ENCODE peak calls at places on chromosomes 12 and 14, in six cellular contexts. One of them, this sample, is unnamed.
A peak's percentile ranks its signal among the peaks of the same experiment; 100 is the strongest.

GRCh38 chr12:81043979-81044740 is 33.7 kb upstream of the ACSS3 start:
- DNase-seq in CD8-positive, alpha-beta T cell: no peak
- DNase-seq in left lung: no peak
- DNase-seq in Calu3: no peak
- DNase-seq in HFFc6: no peak
- DNase-seq in fibroblast of lung: no peak
- DNase-seq in this sample: no peak

GRCh38 chr12:38282886-38283285 is 33.7 kb upstream of the ALG10B start:
- DNase-seq in CD8-positive, alpha-beta T cell: no peak
- DNase-seq in left lung: no peak
- DNase-seq in Calu3: peak; percentile 34
- DNase-seq in HFFc6: peak; percentile 0
- DNase-seq in fibroblast of lung: no peak
- DNase-seq in this sample: no peak

GRCh38 chr14:87430810-87431209 is 562.2 kb downstream of the GALC start:
- DNase-seq in CD8-positive, alpha-beta T cell: no peak
- DNase-seq in left lung: no peak
- DNase-seq in Calu3: no peak
- DNase-seq in HFFc6: no peak
- DNase-seq in fibroblast of lung: peak; percentile 58
- DNase-seq in this sample: no peak

GRCh38 chr12:111434680-111435338 is 29.1 kb downstream of the SH2B3 start:
- DNase-seq in CD8-positive, alpha-beta T cell: peak; percentile 70
- DNase-seq in left lung: no peak
- DNase-seq in Calu3: no peak
- DNase-seq in HFFc6: peak; percentile 67
- DNase-seq in fibroblast of lung: peak; percentile 63
- DNase-seq in this sample: no peak

GRCh38 chr12:22334696-22335290 is at the start of gene ST8SIA1:
- DNase-seq in CD8-positive, alpha-beta T cell: peak; percentile 25
- DNase-seq in left lung: peak; percentile 72
- DNase-seq in Calu3: no peak
- DNase-seq in HFFc6: no peak
- DNase-seq in fibroblast of lung: peak; percentile 38
- DNase-seq in this sample: no peak

GRCh38 chr12:26058818-26059217 is 66.0 kb downstream of the BHLHE41 start:
- DNase-seq in CD8-positive, alpha-beta T cell: no peak
- DNase-seq in left lung: no peak
- DNase-seq in Calu3: no peak
- DNase-seq in HFFc6: no peak
- DNase-seq in fibroblast of lung: no peak
- DNase-seq in this sample: no peak

GRCh38 chr12:75592638-75593335 is 81.4 kb upstream of the KRR1 start:
- DNase-seq in CD8-positive, alpha-beta T cell: no peak
- DNase-seq in left lung: no peak
- DNase-seq in Calu3: no peak
- DNase-seq in HFFc6: no peak
- DNase-seq in fibroblast of lung: no peak
- DNase-seq in this sample: no peak

GRCh38 chr14:80996049-80996901 is 40.9 kb downstream of the TSHR start:
- DNase-seq in CD8-positive, alpha-beta T cell: no peak
- DNase-seq in left lung: no peak
- DNase-seq in Calu3: peak; percentile 31
- DNase-seq in HFFc6: peak; percentile 88
- DNase-seq in fibroblast of lung: peak; percentile 89
- DNase-seq in this sample: peak; percentile 57

GRCh38 chr12:114625294-114625851 is 58.6 kb downstream of the TBX3 start:
- DNase-seq in CD8-positive, alpha-beta T cell: no peak
- DNase-seq in left lung: no peak
- DNase-seq in Calu3: peak; percentile 45
- DNase-seq in HFFc6: peak; percentile 81
- DNase-seq in fibroblast of lung: peak; percentile 80
- DNase-seq in this sample: peak; percentile 39

GRCh38 chr14:51825926-51826325 is 34.5 kb upstream of the GNG2 start:
- DNase-seq in CD8-positive, alpha-beta T cell: no peak
- DNase-seq in left lung: no peak
- DNase-seq in Calu3: no peak
- DNase-seq in HFFc6: no peak
- DNase-seq in fibroblast of lung: no peak
- DNase-seq in this sample: no peak

GRCh38 chr12:55816876-55817351 is 610 bp downstream of the SARNP start:
- DNase-seq in CD8-positive, alpha-beta T cell: no peak
- DNase-seq in left lung: no peak
- DNase-seq in Calu3: no peak
- DNase-seq in HFFc6: no peak
- DNase-seq in fibroblast of lung: no peak
- DNase-seq in this sample: no peak

GRCh38 chr14:100524933-100525243 is 62.3 kb downstream of the BEGAIN start:
- DNase-seq in CD8-positive, alpha-beta T cell: no peak
- DNase-seq in left lung: peak; percentile 63
- DNase-seq in Calu3: no peak
- DNase-seq in HFFc6: no peak
- DNase-seq in fibroblast of lung: peak; percentile 9
- DNase-seq in this sample: no peak

GRCh38 chr12:76085159-76085868 is 829 bp upstream of the NAP1L1 start:
- DNase-seq in CD8-positive, alpha-beta T cell: peak; percentile 36
- DNase-seq in left lung: no peak
- DNase-seq in Calu3: no peak
- DNase-seq in HFFc6: peak; percentile 14
- DNase-seq in fibroblast of lung: no peak
- DNase-seq in this sample: no peak

DNA sequence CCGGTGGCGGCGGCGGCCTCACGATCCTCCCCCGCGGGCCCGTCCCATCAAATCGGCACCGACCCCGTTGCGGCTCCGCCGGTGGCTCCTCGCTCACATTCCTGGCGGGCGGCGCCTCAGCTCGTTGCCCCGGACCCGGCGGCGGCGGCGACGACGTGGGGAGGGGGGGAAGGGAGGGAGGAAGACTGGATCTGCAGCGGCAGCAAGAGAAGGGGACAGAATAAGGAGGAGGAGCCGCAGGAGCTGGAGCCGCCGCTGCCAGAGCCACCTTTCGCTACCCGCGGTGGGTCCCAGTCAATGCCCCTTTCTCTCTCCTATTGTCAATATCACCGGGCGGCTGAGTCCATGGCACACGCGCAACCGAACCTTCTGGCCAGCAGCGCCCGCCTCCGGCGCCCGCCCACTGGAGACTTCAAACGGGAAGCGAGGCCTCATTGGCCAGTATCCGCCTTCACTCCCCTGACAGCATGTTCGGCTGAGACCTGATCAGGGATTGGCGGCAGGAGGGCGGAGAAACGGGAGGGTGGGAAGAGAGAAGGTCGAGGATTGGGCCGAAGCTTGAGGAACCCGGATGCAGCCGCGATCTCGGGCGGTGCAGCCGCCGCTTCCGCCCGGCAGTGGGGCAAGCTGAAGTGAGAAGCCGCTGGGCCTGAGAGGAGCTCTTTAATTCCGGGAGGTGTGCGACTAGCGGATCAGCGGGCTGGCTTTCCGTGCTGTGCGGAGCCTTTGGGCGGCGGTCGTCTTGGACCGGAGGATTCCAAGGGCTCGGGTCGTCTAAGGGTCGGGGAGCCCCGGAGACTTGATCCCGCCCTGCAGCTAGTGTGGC is at the start of gene PPP2R5E:
- DNase-seq in CD8-positive, alpha-beta T cell: peak; percentile 97
- DNase-seq in left lung: peak; percentile 96
- DNase-seq in Calu3: peak; percentile 96
- DNase-seq in HFFc6: peak; percentile 99
- DNase-seq in fibroblast of lung: peak; percentile 99
- DNase-seq in this sample: peak; percentile 96
- TF ChIP-seq CTCF in CD8-positive, alpha-beta T cell: no peak
- TF ChIP-seq CTCF in left lung: no peak
- TF ChIP-seq CTCF in Calu3: no peak
- TF ChIP-seq CTCF in HFFc6: no peak
- TF ChIP-seq CTCF in fibroblast of lung: no peak
- TF ChIP-seq CTCF in this sample: no peak

GRCh38 chr14:20683896-20684661 is at the start of gene RNASE4:
- DNase-seq in CD8-positive, alpha-beta T cell: peak; percentile 69
- DNase-seq in left lung: peak; percentile 93
- DNase-seq in Calu3: peak; percentile 80
- DNase-seq in HFFc6: peak; percentile 97
- DNase-seq in fibroblast of lung: peak; percentile 90
- DNase-seq in this sample: no peak
- TF ChIP-seq CTCF in CD8-positive, alpha-beta T cell: no peak
- TF ChIP-seq CTCF in left lung: no peak
- TF ChIP-seq CTCF in Calu3: no peak
- TF ChIP-seq CTCF in HFFc6: no peak
- TF ChIP-seq CTCF in fibroblast of lung: no peak
- TF ChIP-seq CTCF in this sample: no peak

DNA sequence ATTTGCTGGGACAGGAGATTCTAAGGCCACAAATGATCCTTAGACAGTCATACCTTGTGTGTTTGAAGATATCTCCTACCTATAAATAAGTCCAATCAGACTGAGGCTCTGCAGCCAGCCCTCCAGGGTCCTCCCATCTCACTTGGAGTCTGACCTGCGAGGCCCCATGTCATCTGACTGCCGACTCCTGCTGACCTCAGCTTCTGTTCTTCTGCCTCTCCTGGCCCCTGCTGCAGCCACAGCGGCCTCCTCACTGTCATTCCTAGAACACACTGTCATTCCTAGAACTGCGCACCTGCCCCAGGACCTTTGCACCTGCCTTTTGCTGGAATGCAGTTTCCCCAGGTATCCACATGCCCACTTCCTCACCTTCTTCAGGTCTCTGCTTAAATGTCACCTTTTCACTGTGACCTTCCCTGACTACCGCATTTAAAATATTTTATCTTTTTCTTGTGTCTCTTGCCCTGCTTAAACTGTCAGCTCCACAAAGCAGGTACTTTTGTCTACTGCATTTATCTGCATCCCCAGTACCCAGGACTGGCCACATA is 56.5 kb upstream of the RIN3 start:
- DNase-seq in CD8-positive, alpha-beta T cell: no peak
- DNase-seq in left lung: no peak
- DNase-seq in Calu3: no peak
- DNase-seq in HFFc6: no peak
- DNase-seq in fibroblast of lung: no peak
- DNase-seq in this sample: no peak
- TF ChIP-seq CTCF in CD8-positive, alpha-beta T cell: no peak
- TF ChIP-seq CTCF in left lung: no peak
- TF ChIP-seq CTCF in Calu3: no peak
- TF ChIP-seq CTCF in HFFc6: peak; percentile 29
- TF ChIP-seq CTCF in fibroblast of lung: no peak
- TF ChIP-seq CTCF in this sample: no peak

GRCh38 chr12:53176750-53177149 is 3.8 kb upstream of the ZNF740 start:
- DNase-seq in CD8-positive, alpha-beta T cell: no peak
- DNase-seq in left lung: no peak
- DNase-seq in Calu3: no peak
- DNase-seq in HFFc6: no peak
- DNase-seq in fibroblast of lung: no peak
- DNase-seq in this sample: no peak

GRCh38 chr12:53171725-53172329 is 8.7 kb upstream of the ZNF740 start:
- DNase-seq in CD8-positive, alpha-beta T cell: no peak
- DNase-seq in left lung: no peak
- DNase-seq in Calu3: no peak
- DNase-seq in HFFc6: no peak
- DNase-seq in fibroblast of lung: no peak
- DNase-seq in this sample: no peak

GRCh38 chr12:53173085-53173715 is 7.3 kb upstream of the ZNF740 start:
- DNase-seq in CD8-positive, alpha-beta T cell: no peak
- DNase-seq in left lung: no peak
- DNase-seq in Calu3: no peak
- DNase-seq in HFFc6: peak; percentile 64
- DNase-seq in fibroblast of lung: no peak
- DNase-seq in this sample: no peak

GRCh38 chr12:53172352-53172751 is 8.2 kb upstream of the ZNF740 start:
- DNase-seq in CD8-positive, alpha-beta T cell: no peak
- DNase-seq in left lung: no peak
- DNase-seq in Calu3: no peak
- DNase-seq in HFFc6: peak; percentile 61
- DNase-seq in fibroblast of lung: peak; percentile 46
- DNase-seq in this sample: no peak

GRCh38 chr12:53174881-53175491 is 5.5 kb upstream of the ZNF740 start:
- DNase-seq in CD8-positive, alpha-beta T cell: no peak
- DNase-seq in left lung: no peak
- DNase-seq in Calu3: no peak
- DNase-seq in HFFc6: peak; percentile 48
- DNase-seq in fibroblast of lung: peak; percentile 35
- DNase-seq in this sample: no peak
- TF ChIP-seq CTCF in CD8-positive, alpha-beta T cell: no peak
- TF ChIP-seq CTCF in left lung: no peak
- TF ChIP-seq CTCF in Calu3: no peak
- TF ChIP-seq CTCF in HFFc6: peak; percentile 61
- TF ChIP-seq CTCF in fibroblast of lung: peak; percentile 3
- TF ChIP-seq CTCF in this sample: peak; percentile 41

GRCh38 chr12:17802657-17803641 is 287.0 kb downstream of the RERGL start:
- DNase-seq in CD8-positive, alpha-beta T cell: no peak
- DNase-seq in left lung: no peak
- DNase-seq in Calu3: no peak
- DNase-seq in HFFc6: no peak
- DNase-seq in fibroblast of lung: no peak
- DNase-seq in this sample: no peak
- TF ChIP-seq CTCF in CD8-positive, alpha-beta T cell: no peak
- TF ChIP-seq CTCF in left lung: no peak
- TF ChIP-seq CTCF in Calu3: no peak
- TF ChIP-seq CTCF in HFFc6: no peak
- TF ChIP-seq CTCF in fibroblast of lung: no peak
- TF ChIP-seq CTCF in this sample: no peak

DNA sequence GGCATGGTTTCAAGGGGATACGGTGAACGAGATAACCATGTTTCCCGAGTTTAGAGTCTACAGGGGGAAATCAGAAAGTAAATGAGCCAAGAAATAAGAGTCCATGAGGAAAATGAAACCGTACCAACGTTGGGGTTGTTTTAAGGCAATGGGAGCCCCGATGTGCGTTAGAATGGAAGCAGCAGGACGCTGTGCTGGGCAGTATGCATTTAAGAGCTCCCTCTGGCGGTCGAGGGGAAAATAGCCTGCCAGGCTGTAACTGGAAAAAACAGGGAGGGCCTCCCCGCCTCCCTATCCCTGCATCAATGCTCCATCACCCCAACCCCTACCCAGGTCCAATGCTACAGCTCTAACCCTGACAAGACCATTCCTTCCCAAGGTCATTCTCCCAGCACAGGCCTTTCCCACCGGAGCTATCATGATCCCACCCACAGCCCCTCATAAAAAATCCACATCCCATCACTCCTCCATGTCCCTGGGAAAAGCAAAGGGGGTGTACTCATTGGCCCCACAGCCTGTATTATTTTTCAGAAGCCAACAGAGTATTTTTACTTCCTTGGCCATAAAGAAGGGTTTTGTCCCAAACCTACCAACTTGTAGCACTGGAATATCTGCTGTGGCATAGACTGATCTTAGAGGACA is 226.3 kb upstream of the NOS1 start:
- DNase-seq in CD8-positive, alpha-beta T cell: no peak
- DNase-seq in left lung: peak; percentile 68
- DNase-seq in Calu3: peak; percentile 77
- DNase-seq in HFFc6: no peak
- DNase-seq in fibroblast of lung: peak; percentile 8
- DNase-seq in this sample: no peak
- TF ChIP-seq CTCF in CD8-positive, alpha-beta T cell: peak; percentile 48
- TF ChIP-seq CTCF in left lung: peak; percentile 78
- TF ChIP-seq CTCF in Calu3: peak; percentile 90
- TF ChIP-seq CTCF in HFFc6: peak; percentile 80
- TF ChIP-seq CTCF in fibroblast of lung: peak; percentile 62
- TF ChIP-seq CTCF in this sample: peak; percentile 85